ENCODE peak calls at places on chromosomes 13 and 19, in eight cellular contexts. H, K, U, J, C, E, O and L are unnamed samples.

GRCh38 chr19:55198651-55199050 is 10.7 kb downstream of the PTPRH start:
- DNase-seq in H (no peak), K (no peak), U (no peak), J (no peak), C (no peak), E (no peak), O (no peak), L (no peak)

GRCh38 chr19:6738726-6739389 is 622 bp upstream of the TRIP10 start:
- DNase-seq in H (no peak), K (peak; percentile 41), U (peak; percentile 24), J (peak; percentile 34), C (peak; percentile 67), E (peak; percentile 49), O (no peak), L (peak; percentile 71)

GRCh38 chr13:41916173-41916954 is 44.5 kb downstream of the VWA8 start:
- DNase-seq in H (peak; percentile 90), K (no peak), U (no peak), J (peak; percentile 66), C (no peak), E (no peak), O (no peak), L (peak; percentile 88)

GRCh38 chr13:113476811-113477210 is 13.7 kb downstream of the DCUN1D2 start:
- DNase-seq in H (no peak), K (no peak), U (no peak), J (no peak), C (no peak), E (no peak), O (no peak), L (no peak)

GRCh38 chr13:104799152-104799551 is 1732.9 kb upstream of the SLC10A2 start:
- DNase-seq in H (no peak), K (no peak), U (no peak), J (no peak), C (no peak), E (no peak), O (no peak), L (no peak)

GRCh38 chr13:29893438-29893837 is 43.0 kb upstream of the UBL3 start:
- DNase-seq in H (no peak), K (no peak), U (no peak), J (no peak), C (no peak), E (no peak), O (no peak), L (peak; percentile 84)

GRCh38 chr13:23322353-23323336 is 110.9 kb downstream of the SACS start:
- DNase-seq in H (no peak), K (no peak), U (peak; percentile 9), J (peak; percentile 80), C (no peak), E (no peak), O (no peak), L (no peak)

GRCh38 chr19:51461723-51462161 is 3.5 kb upstream of the SIGLEC8 start:
- DNase-seq in H (no peak), K (peak; percentile 29), U (no peak), J (no peak), C (no peak), E (no peak), O (no peak), L (no peak)

GRCh38 chr19:39845172-39845571 is 1.0 kb downstream of the FBL start:
- DNase-seq in H (no peak), K (no peak), U (peak; percentile 11), J (no peak), C (no peak), E (no peak), O (no peak), L (no peak)

GRCh38 chr13:112764864-112765561 is 75.2 kb downstream of the ATP11A start:
- DNase-seq in H (no peak), K (no peak), U (no peak), J (no peak), C (no peak), E (no peak), O (no peak), L (no peak)

GRCh38 chr13:107851670-107852460 is 363.5 kb downstream of the LIG4 start:
- DNase-seq in H (no peak), K (no peak), U (no peak), J (no peak), C (no peak), E (no peak), O (no peak), L (no peak)

GRCh38 chr19:3026768-3027167 is 2.3 kb downstream of the TLE2 start:
- DNase-seq in H (no peak), K (no peak), U (no peak), J (no peak), C (no peak), E (no peak), O (no peak), L (no peak)

GRCh38 chr19:17749912-17750317 is 1.4 kb upstream of the FCHO1 start:
- DNase-seq in H (no peak), K (no peak), U (peak; percentile 29), J (no peak), C (no peak), E (no peak), O (no peak), L (no peak)

GRCh38 chr13:110593430-110594130 is 21.8 kb upstream of the NAXD start:
- DNase-seq in H (peak; percentile 86), K (no peak), U (no peak), J (peak; percentile 70), C (no peak), E (no peak), O (no peak), L (no peak)

GRCh38 chr19:28731577-28731976 is 481.4 kb downstream of the UQCRFS1 start:
- DNase-seq in H (no peak), K (no peak), U (no peak), J (no peak), C (no peak), E (no peak), O (no peak), L (no peak)

GRCh38 chr13:77184455-77184854 is 142.4 kb downstream of the MYCBP2 start:
- DNase-seq in H (no peak), K (peak; percentile 36), U (peak; percentile 20), J (peak; percentile 79), C (no peak), E (no peak), O (no peak), L (no peak)

GRCh38 chr19:2015611-2015950 is at the start of gene BTBD2:
- DNase-seq in H (peak; percentile 11), K (peak; percentile 64), U (peak; percentile 57), J (peak; percentile 79), C (peak; percentile 69), E (no peak), O (peak; percentile 32), L (peak; percentile 84)

GRCh38 chr13:95073826-95074345 is 227.4 kb downstream of the ABCC4 start:
- DNase-seq in H (no peak), K (no peak), U (no peak), J (no peak), C (no peak), E (no peak), O (no peak), L (peak; percentile 45)

GRCh38 chr19:5617080-5617479 is 5.5 kb downstream of the SAFB2 start:
- DNase-seq in H (no peak), K (no peak), U (no peak), J (no peak), C (no peak), E (no peak), O (no peak), L (no peak)

GRCh38 chr19:6229951-6230712 is 49.6 kb downstream of the MLLT1 start:
- DNase-seq in H (no peak), K (no peak), U (no peak), J (peak; percentile 25), C (no peak), E (no peak), O (no peak), L (no peak)

GRCh38 chr19:1156830-1157615 is 17.0 kb downstream of the SBNO2 start:
- DNase-seq in H (no peak), K (no peak), U (no peak), J (no peak), C (no peak), E (no peak), O (no peak), L (no peak)

GRCh38 chr19:1354496-1355257 is 29.0 kb upstream of the NDUFS7 start:
- DNase-seq in H (peak; percentile 80), K (peak; percentile 84), U (peak; percentile 83), J (peak; percentile 88), C (peak; percentile 88), E (peak; percentile 84), O (peak; percentile 91), L (peak; percentile 87)

GRCh38 chr13:71300602-71301001 is 566.4 kb downstream of the DACH1 start:
- DNase-seq in H (no peak), K (no peak), U (no peak), J (no peak), C (no peak), E (no peak), O (no peak), L (no peak)

GRCh38 chr19:10555613-10555979 is 10.2 kb downstream of the KRI1 start:
- DNase-seq in H (no peak), K (no peak), U (no peak), J (no peak), C (no peak), E (no peak), O (no peak), L (no peak)

GRCh38 chr13:112212533-112212932 is 145.6 kb downstream of the SOX1 start:
- DNase-seq in H (no peak), K (no peak), U (no peak), J (no peak), C (no peak), E (no peak), O (no peak), L (no peak)